ENCODE peak calls at places on chromosomes 2 and 18, in seven cellular contexts. L is endothelial cell of umbilical vein; H is small intestine; G is CD8-positive, alpha-beta T cell; Z is GM23338; F is left ventricle myocardium inferior; C is lower lobe of right lung. E is an unnamed sample.

GRCh38 chr18:32714571-32715148 is 58.2 kb downstream of the KLHL14 start:
- DNase-seq in Z (peak; percentile 87), F (no peak), H (peak; percentile 76), G (no peak), L (peak; percentile 81), C (no peak), E (peak; percentile 79)

GRCh38 chr2:85058619-85058941 is 74.6 kb upstream of the TCF7L1 start:
- DNase-seq in H (peak; percentile 25), F (no peak), Z (no peak), C (no peak), G (no peak), L (no peak), E (no peak)

GRCh38 chr2:134014196-134014960 is 239.5 kb upstream of the MGAT5 start:
- DNase-seq in C (no peak), Z (no peak), H (no peak), F (no peak), L (no peak), G (no peak), E (no peak)

GRCh38 chr2:111708478-111708877 is 175.5 kb downstream of the ANAPC1 start:
- DNase-seq in G (no peak), F (no peak), Z (no peak), L (no peak), C (no peak), H (no peak), E (no peak)

GRCh38 chr2:171787333-171788072 is 100.2 kb downstream of the DYNC1I2 start:
- DNase-seq in F (no peak), Z (peak; percentile 52), L (no peak), H (no peak), G (no peak), C (no peak), E (no peak)

GRCh38 chr2:8408560-8409460 is 273.0 kb upstream of the ID2 start:
- DNase-seq in C (no peak), F (no peak), G (peak; percentile 25), H (no peak), L (no peak), Z (no peak), E (no peak)

GRCh38 chr18:42814184-42814583 is 301.3 kb downstream of the RIT2 start:
- DNase-seq in L (no peak), H (no peak), Z (no peak), F (no peak), C (no peak), G (no peak), E (no peak)

GRCh38 chr2:168552450-168552856 is 96.4 kb downstream of the CERS6 start:
- DNase-seq in L (no peak), G (no peak), C (peak; percentile 48), F (no peak), H (no peak), Z (peak; percentile 97), E (no peak)

GRCh38 chr18:31041346-31042067 is 1.0 kb downstream of the DSC3 start:
- DNase-seq in H (peak; percentile 36), Z (peak; percentile 56), G (no peak), L (peak; percentile 3), C (peak; percentile 44), F (no peak), E (peak; percentile 45)

GRCh38 chr18:6752200-6752873 is 22.8 kb downstream of the ARHGAP28 start:
- DNase-seq in Z (peak; percentile 95), H (no peak), C (no peak), F (no peak), L (peak; percentile 75), G (no peak), E (peak; percentile 23)

GRCh38 chr2:11286749-11287148 is 57.7 kb downstream of the ROCK2 start:
- DNase-seq in F (no peak), Z (no peak), L (no peak), H (no peak), G (no peak), C (no peak), E (no peak)

GRCh38 chr2:193963472-193964119 is 1693.4 kb upstream of the SLC39A10 start:
- DNase-seq in G (no peak), Z (peak; percentile 75), H (peak; percentile 1), L (peak; percentile 65), F (no peak), C (no peak), E (peak; percentile 56)

GRCh38 chr2:135005753-135006152 is 41.5 kb downstream of the MAP3K19 start:
- DNase-seq in Z (peak; percentile 11), C (no peak), F (no peak), G (no peak), L (no peak), H (no peak), E (no peak)

GRCh38 chr2:135685361-135685760 is 56.3 kb upstream of the UBXN4 start:
- DNase-seq in L (peak; percentile 30), H (no peak), F (no peak), C (no peak), Z (no peak), G (no peak), E (no peak)

GRCh38 chr2:167028503-167028902 is 140.2 kb downstream of the XIRP2 start:
- DNase-seq in G (no peak), F (no peak), H (no peak), L (no peak), Z (no peak), C (no peak), E (no peak)

GRCh38 chr2:207008105-207008990 is 69.0 kb downstream of the CPO start:
- DNase-seq in C (no peak), Z (peak; percentile 91), G (no peak), F (no peak), H (no peak), L (peak; percentile 35), E (no peak)

GRCh38 chr2:240787521-240788472 is 32.2 kb downstream of the KIF1A start:
- DNase-seq in G (no peak), Z (no peak), C (peak; percentile 32), H (no peak), F (peak; percentile 6), L (no peak), E (no peak)

GRCh38 chr18:59268722-59269562 is 4.3 kb downstream of the RAX start:
- DNase-seq in F (peak; percentile 29), H (peak; percentile 12), G (no peak), C (peak; percentile 62), Z (peak; percentile 87), L (no peak), E (peak; percentile 80)

GRCh38 chr18:56747857-56748256 is 96.7 kb downstream of the WDR7 start:
- DNase-seq in G (no peak), H (peak; percentile 52), Z (no peak), C (no peak), L (no peak), F (no peak), E (no peak)

GRCh38 chr2:127172306-127172705 is 47.8 kb downstream of the CYP27C1 start:
- DNase-seq in H (no peak), L (no peak), C (no peak), Z (no peak), F (no peak), G (no peak), E (no peak)

GRCh38 chr2:110790907-110791306 is 58.5 kb downstream of the ACOXL start:
- DNase-seq in F (no peak), L (no peak), C (no peak), H (no peak), G (no peak), Z (no peak), E (no peak)

GRCh38 chr2:130389783-130390182 is 33.9 kb downstream of the PTPN18 start:
- DNase-seq in G (no peak), L (no peak), Z (no peak), F (no peak), C (no peak), H (no peak), E (no peak)
- H3K4me1 ChIP-seq in G (peaks cover 13% of the 10 kb centered on the region), L (peaks cover 6% of the 10 kb centered on the region), Z (peaks cover 7% of the 10 kb centered on the region), F (peaks cover 64% of the 10 kb centered on the region), C (peaks cover 32% of the 10 kb centered on the region), H (peaks cover 1% of the 10 kb centered on the region), E (peaks cover 7% of the 10 kb centered on the region)

GRCh38 chr2:98453531-98453930 is 8.9 kb downstream of the INPP4A start:
- DNase-seq in Z (no peak), G (no peak), F (no peak), H (no peak), L (no peak), C (no peak), E (no peak)

GRCh38 chr2:98455494-98455976 is 10.9 kb downstream of the INPP4A start:
- DNase-seq in C (no peak), Z (no peak), H (no peak), F (no peak), G (no peak), L (no peak), E (no peak)

GRCh38 chr2:98454500-98455235 is 10.0 kb downstream of the INPP4A start:
- DNase-seq in C (no peak), Z (peak; percentile 36), L (peak; percentile 56), F (no peak), H (peak; percentile 42), G (no peak), E (no peak)

GRCh38 chr2:98454073-98454472 is 9.4 kb downstream of the INPP4A start:
- DNase-seq in H (no peak), Z (peak; percentile 78), F (no peak), L (no peak), G (no peak), C (no peak), E (no peak)

GRCh38 chr2:98452396-98453027 is 7.9 kb downstream of the INPP4A start:
- DNase-seq in C (no peak), Z (no peak), L (no peak), G (no peak), H (no peak), F (no peak), E (no peak)
- H3K4me1 ChIP-seq in C (peaks cover 49% of the 10 kb centered on the region), Z (peaks cover 44% of the 10 kb centered on the region), L (peaks cover 14% of the 10 kb centered on the region), G (peaks cover 91% of the 10 kb centered on the region), H (no peaks in the 10 kb centered on the region), F (peaks cover 56% of the 10 kb centered on the region), E (peaks cover 9% of the 10 kb centered on the region)

GRCh38 chr2:30266705-30267104 is 35.4 kb downstream of the LBH start:
- DNase-seq in Z (no peak), L (no peak), G (no peak), C (no peak), F (no peak), H (no peak), E (no peak)

GRCh38 chr2:30267576-30267975 is 36.2 kb downstream of the LBH start:
- DNase-seq in G (no peak), Z (no peak), L (no peak), F (no peak), C (no peak), H (no peak), E (no peak)

GRCh38 chr2:30267161-30267568 is 35.8 kb downstream of the LBH start:
- DNase-seq in G (no peak), F (no peak), Z (peak; percentile 21), L (no peak), C (no peak), H (peak; percentile 21), E (no peak)

GRCh38 chr2:30269771-30270145 is 38.4 kb downstream of the LBH start:
- DNase-seq in L (no peak), Z (no peak), F (no peak), G (no peak), C (no peak), H (no peak), E (no peak)

GRCh38 chr2:30268296-30268871 is 37.0 kb downstream of the LBH start:
- DNase-seq in H (no peak), Z (no peak), G (no peak), C (no peak), L (no peak), F (no peak), E (no peak)
- H3K4me1 ChIP-seq in H (peaks cover 4% of the 10 kb centered on the region), Z (no peaks in the 10 kb centered on the region), G (peaks cover 50% of the 10 kb centered on the region), C (peaks cover 61% of the 10 kb centered on the region), L (peaks cover 17% of the 10 kb centered on the region), F (peaks cover 45% of the 10 kb centered on the region), E (peaks cover 7% of the 10 kb centered on the region)

DNA sequence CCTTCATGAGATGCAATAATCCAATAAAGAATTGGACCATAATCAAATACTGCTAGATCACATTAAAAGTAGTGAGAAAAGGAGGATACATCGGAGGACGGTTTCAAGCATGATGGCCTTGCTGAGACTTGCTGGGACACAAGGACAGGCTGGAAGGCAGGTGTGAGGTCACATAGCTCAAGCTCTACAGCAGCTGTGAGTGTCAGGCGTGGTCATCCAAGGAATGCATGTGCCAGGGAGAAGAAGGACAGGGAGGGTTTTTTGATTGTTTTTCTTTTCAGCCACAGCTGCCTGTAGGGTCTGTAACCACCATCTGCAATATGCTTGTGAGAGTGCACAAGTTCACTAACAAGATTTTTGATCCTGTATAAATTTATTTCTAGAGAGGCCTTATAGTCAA is 57.6 kb downstream of the BMP10 start:
- DNase-seq in F (no peak), H (no peak), Z (no peak), L (no peak), G (no peak), C (no peak), E (no peak)
- H3K4me1 ChIP-seq in F (peaks cover 15% of the 10 kb centered on the region), H (no peaks in the 10 kb centered on the region), Z (peaks cover 10% of the 10 kb centered on the region), L (peaks cover 14% of the 10 kb centered on the region), G (peaks cover 10% of the 10 kb centered on the region), C (peaks cover 17% of the 10 kb centered on the region), E (peaks cover 5% of the 10 kb centered on the region)